ENCODE peak calls at places on chromosomes 2 and 18, in eight cellular contexts. Q is RCC 7860; N is DMS79 treated with DMSO at 0.1 percent for 48 hours; H is M059J; I is effector CD4-positive, alpha-beta T cell; S is NCI-H2081; V is GM10248; O is T-helper 2 cell. L is an unnamed sample.
A peak's percentile ranks its signal among the peaks of the same experiment; 100 is the strongest.

GRCh38 chr2:70890469-70891065 is 45.1 kb upstream of the ATP6V1B1 start:
- DNase-seq in Q (no peak), N (no peak), H (peak; percentile 63), I (no peak), S (no peak), V (no peak), O (no peak), L (no peak)

GRCh38 chr2:129705105-129705504 is 274.4 kb upstream of the RAB6C start:
- DNase-seq in Q (no peak), N (no peak), H (no peak), I (no peak), S (no peak), V (no peak), O (no peak), L (no peak)

GRCh38 chr2:233745073-233745755 is 14.9 kb upstream of the UGT1A1 start:
- DNase-seq in Q (no peak), N (no peak), H (no peak), I (no peak), S (no peak), V (no peak), O (no peak), L (no peak)

GRCh38 chr2:151302879-151303278 is 13.4 kb upstream of the NMI start:
- DNase-seq in Q (peak; percentile 76), N (no peak), H (peak; percentile 59), I (no peak), S (no peak), V (no peak), O (no peak), L (no peak)

GRCh38 chr18:58578321-58578720 is 50.6 kb downstream of the ALPK2 start:
- DNase-seq in Q (no peak), N (peak; percentile 2), H (peak; percentile 51), I (no peak), S (no peak), V (no peak), O (no peak), L (no peak)

GRCh38 chr2:54042908-54043620 is 72.3 kb upstream of the PSME4 start:
- DNase-seq in Q (no peak), N (no peak), H (no peak), I (no peak), S (no peak), V (no peak), O (no peak), L (no peak)

GRCh38 chr2:127721978-127722355 is 20.7 kb downstream of the SFT2D3 start:
- DNase-seq in Q (peak; percentile 85), N (peak; percentile 6), H (peak; percentile 84), I (no peak), S (no peak), V (no peak), O (no peak), L (no peak)

GRCh38 chr2:220279840-220280239 is 652.4 kb downstream of the SLC4A3 start:
- DNase-seq in Q (peak; percentile 60), N (no peak), H (peak; percentile 75), I (no peak), S (no peak), V (no peak), O (no peak), L (no peak)

GRCh38 chr2:3572620-3573019 is 2.4 kb upstream of the RPS7 start:
- DNase-seq in Q (no peak), N (no peak), H (no peak), I (no peak), S (no peak), V (no peak), O (no peak), L (no peak)

GRCh38 chr2:145984541-145984940 is 1464.6 kb upstream of the ZEB2 start:
- DNase-seq in Q (peak; percentile 78), N (peak; percentile 20), H (peak; percentile 46), I (no peak), S (peak; percentile 22), V (no peak), O (no peak), L (no peak)